ENCODE peak calls at places on chromosomes 7 and 10, in four cellular contexts. C is hepatocyte, Y is heart right ventricle, B is right lobe of liver. R is an unnamed sample.
A peak's percentile ranks its signal among the peaks of the same experiment; 100 is the strongest.

GRCh38 chr10:88234332-88234731 is 348.8 kb downstream of the RNLS start:
- DNase-seq in C (no peak), Y (no peak), B (no peak), R (no peak)

GRCh38 chr7:92362131-92362530 is 85.2 kb upstream of the GATAD1 start:
- DNase-seq in C (no peak), Y (no peak), B (no peak), R (no peak)

GRCh38 chr7:142790056-142790455 is 19.3 kb downstream of the PRSS2 start:
- DNase-seq in C (no peak), Y (no peak), B (no peak), R (no peak)

GRCh38 chr10:4721994-4722753 is 103.8 kb upstream of the AKR1E2 start:
- DNase-seq in C (peak; percentile 33), Y (no peak), B (no peak), R (no peak)

GRCh38 chr7:438916-439315 is 80.7 kb downstream of the PDGFA start:
- DNase-seq in C (no peak), Y (no peak), B (no peak), R (no peak)

GRCh38 chr7:17530741-17531417 is 232.4 kb downstream of the AHR start:
- DNase-seq in C (no peak), Y (no peak), B (no peak), R (peak; percentile 29)

GRCh38 chr7:2044311-2044882 is 188.3 kb downstream of the MAD1L1 start:
- DNase-seq in C (no peak), Y (no peak), B (peak; percentile 31), R (no peak)

GRCh38 chr10:77404801-77405200 is 232.8 kb downstream of the KCNMA1 start:
- DNase-seq in C (no peak), Y (no peak), B (no peak), R (no peak)

GRCh38 chr7:771241-772004 is 44.3 kb upstream of the PRKAR1B start:
- DNase-seq in C (peak; percentile 84), Y (peak; percentile 79), B (no peak), R (no peak)

GRCh38 chr10:133336131-133337078 is at the start of gene CALY:
- DNase-seq in C (no peak), Y (no peak), B (no peak), R (peak; percentile 75)

GRCh38 chr10:35386594-35387174 is 50.4 kb downstream of the CCNY start:
- DNase-seq in C (peak; percentile 43), Y (peak; percentile 54), B (no peak), R (no peak)

GRCh38 chr10:29412452-29413004 is 123.7 kb downstream of the LYZL1 start:
- DNase-seq in C (no peak), Y (no peak), B (no peak), R (no peak)

GRCh38 chr7:143376396-143376795 is 4.7 kb upstream of the ZYX start:
- DNase-seq in C (no peak), Y (no peak), B (peak; percentile 47), R (no peak)

GRCh38 chr10:60367431-60367830 is 22.2 kb downstream of the ANK3 start:
- DNase-seq in C (no peak), Y (no peak), B (no peak), R (no peak)

GRCh38 chr7:27277628-27278027 is 35.0 kb downstream of the EVX1 start:
- DNase-seq in C (peak; percentile 80), Y (no peak), B (no peak), R (peak; percentile 79)

GRCh38 chr10:79249156-79250121 is 97.8 kb upstream of the PPIF start:
- DNase-seq in C (no peak), Y (peak; percentile 14), B (no peak), R (no peak)
- H3K27ac ChIP-seq in C (no peak overlapping the region), Y (peak overlapping the region; percentile 72), B (no peak overlapping the region), R (no peak overlapping the region)

GRCh38 chr10:49541762-49542161 is 2.8 kb upstream of the ERCC6 start:
- DNase-seq in C (no peak), Y (no peak), B (no peak), R (no peak)

GRCh38 chr10:49539320-49539885 is 482 bp upstream of the ERCC6 start:
- DNase-seq in C (peak; percentile 67), Y (peak; percentile 34), B (peak; percentile 59), R (peak; percentile 57)

GRCh38 chr10:49542353-49542752 is 3.4 kb upstream of the ERCC6 start:
- DNase-seq in C (no peak), Y (no peak), B (no peak), R (no peak)

GRCh38 chr10:49534670-49535381 is 4.1 kb downstream of the ERCC6 start:
- DNase-seq in C (no peak), Y (no peak), B (no peak), R (no peak)

DNA sequence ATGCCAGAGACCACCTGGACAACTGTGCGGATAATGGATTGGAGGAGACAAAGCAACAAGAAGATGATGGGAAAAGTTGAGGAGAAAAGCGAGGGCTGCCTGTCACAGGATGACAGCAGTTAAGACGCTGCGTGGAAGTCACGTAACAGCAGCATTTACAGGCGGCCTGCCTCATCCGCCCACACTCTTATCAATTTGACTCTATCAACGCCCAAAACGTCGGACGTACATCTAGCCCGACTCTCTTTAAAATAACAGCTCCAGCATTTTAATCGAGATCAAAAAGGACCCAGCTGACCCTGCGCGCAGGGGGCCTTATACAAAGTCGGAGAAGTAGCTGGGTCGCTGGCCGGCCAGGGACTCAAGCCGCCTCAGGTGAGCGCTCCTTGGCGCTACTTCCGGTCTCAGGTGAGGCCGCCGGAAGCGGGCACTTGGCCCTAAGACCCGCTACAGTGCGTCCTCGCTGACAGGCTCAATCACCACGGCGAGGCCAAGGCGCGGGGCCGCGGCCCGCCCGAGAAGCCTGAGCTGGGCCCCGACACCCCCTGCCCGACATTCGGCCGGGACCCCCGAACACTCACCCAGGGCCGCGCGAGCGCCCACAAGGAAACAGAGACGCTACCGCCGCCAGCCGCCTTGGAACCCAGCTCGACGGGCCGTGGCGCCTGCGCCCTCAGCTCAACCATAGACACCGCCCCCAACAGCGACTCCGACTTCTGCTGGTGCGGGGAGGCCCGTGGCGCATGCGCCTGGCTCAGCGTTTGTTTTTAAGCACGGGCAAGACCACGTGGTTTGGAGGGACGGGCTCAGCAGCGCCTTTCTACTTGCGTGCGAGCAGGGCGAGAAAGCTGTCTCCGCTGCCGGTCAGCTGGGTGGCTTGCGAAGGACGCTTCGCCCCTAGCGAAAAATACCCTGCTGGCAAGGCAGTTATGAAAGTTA is at the start of gene ERCC6:
- DNase-seq in C (peak; percentile 99), Y (peak; percentile 98), B (peak; percentile 99), R (peak; percentile 99)
- TF ChIP-seq CTCF in C (no peak), Y (no peak), B (no peak), R (no peak)

DNA sequence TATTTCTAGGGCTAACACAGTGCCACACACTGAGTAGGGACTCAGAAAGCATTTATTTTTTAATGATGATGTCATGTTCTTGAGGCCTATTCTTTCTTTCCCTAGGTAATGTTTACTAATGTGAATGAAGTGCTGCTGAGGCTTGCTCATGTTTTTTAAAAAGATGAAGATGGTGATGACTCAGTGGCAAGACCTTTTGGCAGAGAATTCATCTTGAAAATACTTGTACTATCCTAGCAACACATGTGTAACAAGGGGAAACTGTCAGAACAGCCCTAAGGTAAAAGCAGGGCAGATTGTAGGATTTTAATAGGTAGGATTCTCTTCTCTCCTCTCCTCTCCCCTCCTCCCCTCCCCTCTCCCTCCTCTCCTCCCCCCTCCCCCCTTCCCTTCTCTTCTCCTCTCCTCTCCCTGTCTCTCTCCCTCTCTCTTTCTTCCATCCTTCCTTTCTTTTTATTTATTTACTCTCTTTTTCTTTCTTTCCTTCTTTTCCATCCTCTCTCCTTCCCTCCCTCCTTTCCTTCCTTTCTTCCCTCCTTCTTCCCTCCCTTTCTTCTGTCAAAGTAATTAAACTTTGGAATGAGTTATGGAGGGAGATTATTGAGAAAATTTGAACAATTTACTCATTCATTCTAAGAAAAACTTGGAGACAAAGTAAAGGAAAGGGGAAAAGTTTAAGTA is 75.3 kb downstream of the ZNF92 start:
- DNase-seq in C (no peak), Y (no peak), B (no peak), R (peak; percentile 78)
- H3K27ac ChIP-seq in C (no peak overlapping the region), Y (no peak overlapping the region), B (no peak overlapping the region), R (no peak overlapping the region)

GRCh38 chr7:84228526-84228925 is 33.9 kb upstream of the SEMA3A start:
- DNase-seq in C (no peak), Y (no peak), B (no peak), R (no peak)
- TF ChIP-seq CTCF in C (no peak), Y (no peak), B (no peak), R (no peak)

GRCh38 chr7:15557186-15557585 is 4.6 kb downstream of the AGMO start:
- DNase-seq in C (no peak), Y (no peak), B (no peak), R (no peak)
- H3K27ac ChIP-seq in C (no peak overlapping the region), Y (peak overlapping the region; percentile 15), B (peak overlapping the region; percentile 75), R (no peak overlapping the region)

GRCh38 chr7:131895541-131896173 is 339.2 kb upstream of the PODXL start:
- DNase-seq in C (peak; percentile 48), Y (no peak), B (no peak), R (peak; percentile 69)

GRCh38 chr7:131897790-131898165 is 341.4 kb upstream of the PODXL start:
- DNase-seq in C (no peak), Y (no peak), B (no peak), R (no peak)

GRCh38 chr7:131896189-131896855 is 339.9 kb upstream of the PODXL start:
- DNase-seq in C (no peak), Y (no peak), B (no peak), R (no peak)

GRCh38 chr7:131898418-131898817 is 342.0 kb upstream of the PODXL start:
- DNase-seq in C (no peak), Y (no peak), B (no peak), R (no peak)

GRCh38 chr7:131897016-131897789 is 340.8 kb upstream of the PODXL start:
- DNase-seq in C (no peak), Y (no peak), B (no peak), R (peak; percentile 46)
- TF ChIP-seq CTCF in C (no peak), Y (no peak), B (no peak), R (no peak)

GRCh38 chr7:140593583-140593982 is 47.0 kb downstream of the DENND2A start:
- DNase-seq in C (no peak), Y (no peak), B (no peak), R (no peak)
- H3K27ac ChIP-seq in C (no peak overlapping the region), Y (no peak overlapping the region), B (no peak overlapping the region), R (no peak overlapping the region)

DNA sequence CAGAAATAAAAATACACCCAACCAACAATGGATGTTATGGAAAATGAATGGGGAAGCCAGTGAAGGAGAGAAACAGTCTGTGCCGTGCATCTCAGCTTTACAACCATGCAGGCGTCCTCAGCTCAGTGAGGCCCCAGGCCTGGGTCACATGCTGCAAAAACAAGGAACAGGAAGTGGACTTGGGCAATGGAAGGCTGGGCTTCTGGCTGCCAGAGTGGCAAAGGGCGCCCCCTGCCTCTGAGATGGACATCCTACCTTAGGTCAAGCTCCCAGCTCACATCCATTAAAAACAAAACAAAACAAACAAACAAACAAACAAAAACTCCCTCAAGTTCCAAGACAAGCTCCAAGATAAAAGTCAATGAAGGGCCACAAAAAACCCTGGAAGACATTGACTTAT is 54.7 kb upstream of the AFAP1L2 start:
- DNase-seq in C (peak; percentile 56), Y (peak; percentile 38), B (no peak), R (peak; percentile 41)
- TF ChIP-seq CTCF in C (peak; percentile 44), Y (peak; percentile 29), B (peak; percentile 19), R (peak; percentile 30)

R was measured in RWPE1.